ENCODE peak calls at places on chromosomes 11 and 22, in five cellular contexts. J is breast epithelium, W is AG09309, U is upper lobe of right lung, P is fibroblast of lung. C is an unnamed sample.

GRCh38 chr11:43989162-43989961 is 46.9 kb downstream of the C11orf96 start:
- DNase-seq in J (no peak), W (no peak), U (no peak), P (no peak), C (no peak)

GRCh38 chr22:28917747-28918543 is 34.6 kb downstream of the ZNRF3 start:
- DNase-seq in J (no peak), W (no peak), U (peak), P (peak), C (peak)

GRCh38 chr22:27798526-27799333 is 2.8 kb downstream of the MN1 start:
- DNase-seq in J (no peak), W (no peak), U (no peak), P (peak), C (no peak)

GRCh38 chr11:32213223-32213622 is 122.3 kb downstream of the RCN1 start:
- DNase-seq in J (no peak), W (no peak), U (no peak), P (peak), C (peak)

GRCh38 chr22:32708835-32709234 is 92.7 kb upstream of the TIMP3 start:
- DNase-seq in J (no peak), W (peak), U (no peak), P (peak), C (no peak)

GRCh38 chr11:110490886-110491285 is 61.1 kb downstream of the FDX1 start:
- DNase-seq in J (no peak), W (no peak), U (no peak), P (peak), C (peak)

GRCh38 chr11:128660957-128661356 is 32.9 kb upstream of the FLI1 start:
- DNase-seq in J (no peak), W (no peak), U (no peak), P (no peak), C (no peak)

GRCh38 chr11:102426570-102426969 is 26.0 kb downstream of the TMEM123 start:
- DNase-seq in J (no peak), W (no peak), U (no peak), P (no peak), C (no peak)

GRCh38 chr11:93921695-93922468 is 71.5 kb upstream of the VSTM5 start:
- DNase-seq in J (no peak), W (no peak), U (no peak), P (peak), C (no peak)

GRCh38 chr11:14082338-14082737 is 119.8 kb downstream of the SPON1 start:
- DNase-seq in J (no peak), W (no peak), U (no peak), P (no peak), C (no peak)
- TF ChIP-seq CTCF in J (no peak), W (no peak), U (no peak), P (no peak), C (no peak)

DNA sequence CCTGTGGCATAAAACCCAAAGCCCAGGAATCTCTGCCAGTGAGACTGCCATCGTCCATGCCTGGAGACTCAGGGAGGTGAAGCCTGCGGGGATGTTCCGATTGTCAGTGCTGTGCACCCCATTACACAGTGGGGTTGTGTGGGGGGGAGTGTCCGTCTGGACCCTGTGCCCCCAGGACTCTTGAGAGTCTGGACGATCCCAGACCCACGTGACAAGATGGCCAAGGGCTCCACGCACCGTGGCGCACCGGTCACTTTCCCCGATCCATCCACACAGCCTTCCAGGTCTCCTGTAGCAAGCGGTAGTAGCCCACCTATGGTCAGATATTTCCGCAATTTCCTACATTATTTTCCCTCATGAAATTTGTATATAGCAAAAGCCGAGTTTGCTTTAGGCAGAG is 20.9 kb upstream of the NRGN start:
- DNase-seq in J (no peak), W (no peak), U (no peak), P (no peak), C (no peak)
- H3K4me3 ChIP-seq in J (no peak), W (no peak), U (no peak), P (no peak), C (no peak)

GRCh38 chr11:8265681-8266241 is 2.1 kb upstream of the LMO1 start:
- DNase-seq in J (no peak), W (no peak), U (peak), P (no peak), C (no peak)
- TF ChIP-seq CTCF in J (no peak), W (peak), U (no peak), P (no peak), C (peak)

GRCh38 chr22:42138972-42139371 is 8.4 kb upstream of the CYP2D6 start:
- DNase-seq in J (no peak), W (no peak), U (no peak), P (no peak), C (no peak)

GRCh38 chr22:42138122-42138770 is 7.6 kb upstream of the CYP2D6 start:
- DNase-seq in J (no peak), W (no peak), U (peak), P (no peak), C (no peak)

GRCh38 chr22:42131562-42131961 is 952 bp upstream of the CYP2D6 start:
- DNase-seq in J (no peak), W (no peak), U (no peak), P (no peak), C (no peak)

GRCh38 chr22:42132457-42132856 is 1.8 kb upstream of the CYP2D6 start:
- DNase-seq in J (no peak), W (no peak), U (no peak), P (no peak), C (no peak)

GRCh38 chr22:42134033-42135020 is 3.7 kb upstream of the CYP2D6 start:
- DNase-seq in J (no peak), W (no peak), U (no peak), P (peak), C (no peak)
- H3K4me3 ChIP-seq in J (peak), W (no peak), U (peak), P (no peak), C (no peak)